ENCODE peak calls at places on chromosome 12, in four cellular contexts. H is H1, N is ovary, Y is dorsolateral prefrontal cortex. T is an unnamed sample.

GRCh38 chr12:123512838-123513665 is 20.5 kb downstream of the RILPL1 start:
- DNase-seq in N (no peak), Y (no peak), H (no peak), T (peak)

GRCh38 chr12:6345319-6346071 is 3.6 kb upstream of the TNFRSF1A start:
- DNase-seq in N (no peak), Y (no peak), H (no peak), T (peak)

GRCh38 chr12:131018221-131018620 is 64.5 kb downstream of the ADGRD1 start:
- DNase-seq in N (no peak), Y (no peak), H (no peak), T (no peak)

GRCh38 chr12:90216815-90217214 is 508.2 kb upstream of the ATP2B1 start:
- DNase-seq in Y (no peak), N (no peak), H (no peak), T (no peak)

GRCh38 chr12:103809154-103809553 is 31.9 kb downstream of the NT5DC3 start:
- DNase-seq in N (no peak), H (no peak), Y (no peak), T (no peak)

GRCh38 chr12:76455582-76456345 is 103.8 kb downstream of the OSBPL8 start:
- DNase-seq in Y (no peak), H (no peak), N (no peak), T (peak)

GRCh38 chr12:116415408-116416108 is 138.1 kb upstream of the MED13L start:
- DNase-seq in Y (no peak), N (no peak), H (no peak), T (no peak)

GRCh38 chr12:96719671-96720362 is 187.2 kb upstream of the NEDD1 start:
- DNase-seq in Y (no peak), N (no peak), H (no peak), T (peak)

GRCh38 chr12:1810201-1810930 is 10.0 kb upstream of the LRTM2 start:
- DNase-seq in H (no peak), Y (no peak), N (no peak), T (no peak)

GRCh38 chr12:123899368-123899767 is 73.3 kb downstream of the CCDC92 start:
- DNase-seq in H (no peak), Y (no peak), N (no peak), T (no peak)

GRCh38 chr12:48988030-48988649 is 10.0 kb downstream of the WNT1 start:
- DNase-seq in N (peak), H (no peak), Y (no peak), T (peak)

GRCh38 chr12:81683881-81684280 is 75.3 kb downstream of the PPFIA2 start:
- DNase-seq in H (no peak), N (no peak), Y (no peak), T (no peak)

GRCh38 chr12:62931481-62931880 is 3.5 kb downstream of the PPM1H start:
- DNase-seq in H (no peak), Y (no peak), N (no peak), T (no peak)

GRCh38 chr12:43776498-43776897 is 17.7 kb downstream of the IRAK4 start:
- DNase-seq in H (no peak), N (no peak), Y (no peak), T (peak)

GRCh38 chr12:119308743-119309456 is 25.6 kb upstream of the CCDC60 start:
- DNase-seq in H (no peak), N (no peak), Y (no peak), T (no peak)

GRCh38 chr12:72465940-72466630 is 193.9 kb downstream of the TRHDE start:
- DNase-seq in Y (no peak), H (no peak), N (no peak), T (no peak)

GRCh38 chr12:96063046-96063445 is 27.7 kb upstream of the LTA4H start:
- DNase-seq in Y (no peak), N (no peak), H (no peak), T (peak)

GRCh38 chr12:57455374-57456144 is 452 bp downstream of the INHBE start:
- DNase-seq in N (no peak), Y (no peak), H (no peak), T (no peak)

GRCh38 chr12:124006582-124007170 is 33.7 kb downstream of the ZNF664 start:
- DNase-seq in H (no peak), N (no peak), Y (no peak), T (no peak)

GRCh38 chr12:62078020-62078419 is 182.2 kb upstream of the USP15 start:
- DNase-seq in H (no peak), N (no peak), Y (no peak), T (no peak)

GRCh38 chr12:129550353-129550752 is 353.5 kb downstream of the TMEM132D start:
- DNase-seq in N (no peak), H (no peak), Y (no peak), T (no peak)

GRCh38 chr12:110641512-110641911 is 27.6 kb downstream of the TCTN1 start:
- DNase-seq in H (no peak), N (peak), Y (no peak), T (no peak)

GRCh38 chr12:124396544-124397398 is 101.9 kb downstream of the RFLNA start:
- DNase-seq in N (no peak), Y (no peak), H (no peak), T (no peak)

GRCh38 chr12:47534695-47535094 is 171.1 kb downstream of the RPAP3 start:
- DNase-seq in Y (no peak), H (no peak), N (no peak), T (peak)

GRCh38 chr12:124422142-124422569 is 127.3 kb downstream of the RFLNA start:
- DNase-seq in N (no peak), Y (no peak), H (no peak), T (peak)

GRCh38 chr12:76586764-76587395 is 27.3 kb upstream of the OSBPL8 start:
- DNase-seq in N (no peak), Y (no peak), H (no peak), T (peak)

GRCh38 chr12:27523305-27523641 is 733 bp upstream of the PPFIBP1 start:
- DNase-seq in N (no peak), H (no peak), Y (no peak), T (no peak)

GRCh38 chr12:94997061-94997460 is 6.4 kb downstream of the NDUFA12 start:
- DNase-seq in H (no peak), N (no peak), Y (no peak), T (no peak)

GRCh38 chr12:104576980-104577925 is 120.5 kb downstream of the CHST11 start:
- DNase-seq in N (no peak), Y (no peak), H (no peak), T (no peak)

GRCh38 chr12:108495054-108495453 is 20.0 kb upstream of the FICD start:
- DNase-seq in Y (no peak), N (no peak), H (no peak), T (peak)

GRCh38 chr12:64633940-64634337 is 23.6 kb downstream of the RASSF3 start:
- DNase-seq in Y (no peak), H (no peak), N (no peak), T (peak)

GRCh38 chr12:96401061-96401871 is 1.0 kb upstream of the CDK17 start:
- DNase-seq in H (no peak), N (peak), Y (no peak), T (peak)

GRCh38 chr12:100229036-100229635 is 28.5 kb downstream of the ACTR6 start:
- DNase-seq in N (no peak), H (no peak), Y (no peak), T (peak)

GRCh38 chr12:100234166-100234565 is 32.7 kb downstream of the DEPDC4 start:
- DNase-seq in Y (no peak), H (no peak), N (no peak), T (peak)

GRCh38 chr12:100225491-100225890 is 24.9 kb downstream of the ACTR6 start:
- DNase-seq in N (no peak), H (no peak), Y (no peak), T (peak)

GRCh38 chr12:100234591-100235304 is 32.1 kb downstream of the DEPDC4 start:
- DNase-seq in Y (no peak), N (no peak), H (no peak), T (peak)

DNA sequence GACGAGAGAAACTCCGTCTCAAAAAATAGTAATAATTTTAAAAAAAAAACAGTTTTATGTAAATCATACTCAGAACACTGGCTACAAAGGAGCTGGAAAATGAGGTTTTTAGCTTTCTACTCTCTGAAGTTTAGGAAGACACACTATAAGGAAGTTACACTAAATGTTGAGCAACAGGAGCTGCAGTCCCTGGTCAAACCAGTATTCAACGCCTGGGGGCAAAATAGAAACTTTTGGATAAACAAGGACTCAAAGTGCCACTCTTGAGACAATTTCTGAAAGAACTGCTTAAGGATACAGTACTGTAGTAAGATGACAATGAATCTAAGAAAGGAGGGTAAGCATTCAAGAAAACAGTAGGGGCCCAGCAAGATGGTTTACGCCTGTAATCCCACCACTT is 29.3 kb downstream of the ACTR6 start:
- DNase-seq in N (no peak), Y (no peak), H (no peak), T (peak)
- TF ChIP-seq CTCF in N (no peak), Y (no peak), H (no peak), T (no peak)

GRCh38 chr12:15154108-15154507 is 67.1 kb downstream of the RERG start:
- DNase-seq in Y (no peak), N (no peak), H (no peak), T (no peak)

GRCh38 chr12:15155271-15155670 is 65.9 kb downstream of the RERG start:
- DNase-seq in H (no peak), Y (no peak), N (no peak), T (peak)

GRCh38 chr12:15152864-15153263 is 68.4 kb downstream of the RERG start:
- DNase-seq in Y (no peak), N (no peak), H (no peak), T (peak)

GRCh38 chr12:15151141-15152091 is 69.8 kb downstream of the RERG start:
- DNase-seq in Y (no peak), N (no peak), H (no peak), T (peak)

DNA sequence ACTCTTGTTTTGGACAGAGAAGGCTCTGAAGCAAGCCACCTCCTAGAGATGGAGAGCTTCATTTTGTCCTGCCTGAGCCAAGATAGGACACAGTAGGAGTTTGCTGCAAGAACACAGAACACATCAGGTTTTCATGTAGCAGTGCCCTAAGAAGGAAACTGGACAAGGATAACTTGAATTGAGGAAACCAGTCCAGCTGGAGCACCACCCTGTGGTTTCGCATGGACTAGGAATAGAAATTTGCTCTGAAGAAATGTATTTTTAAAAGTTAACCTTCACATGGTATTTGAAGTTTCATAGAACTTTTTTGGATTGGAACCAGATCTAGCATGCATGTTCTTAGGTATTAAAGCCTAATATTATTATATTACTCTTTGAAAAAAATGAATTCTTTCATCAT is 68.8 kb downstream of the RERG start:
- DNase-seq in H (no peak), N (no peak), Y (no peak), T (peak)
- TF ChIP-seq CTCF in H (no peak), N (no peak), Y (peak), T (peak)

GRCh38 chr12:112097641-112098040 is 10.9 kb downstream of the NAA25 start:
- DNase-seq in Y (no peak), N (no peak), H (no peak), T (peak)

GRCh38 chr12:112102127-112102526 is 6.5 kb downstream of the NAA25 start:
- DNase-seq in Y (no peak), H (no peak), N (no peak), T (no peak)

GRCh38 chr12:112096070-112096469 is 12.5 kb downstream of the NAA25 start:
- DNase-seq in H (no peak), Y (no peak), N (no peak), T (no peak)

GRCh38 chr12:112091563-112091962 is 17.0 kb downstream of the NAA25 start:
- DNase-seq in H (no peak), Y (no peak), N (no peak), T (no peak)

DNA sequence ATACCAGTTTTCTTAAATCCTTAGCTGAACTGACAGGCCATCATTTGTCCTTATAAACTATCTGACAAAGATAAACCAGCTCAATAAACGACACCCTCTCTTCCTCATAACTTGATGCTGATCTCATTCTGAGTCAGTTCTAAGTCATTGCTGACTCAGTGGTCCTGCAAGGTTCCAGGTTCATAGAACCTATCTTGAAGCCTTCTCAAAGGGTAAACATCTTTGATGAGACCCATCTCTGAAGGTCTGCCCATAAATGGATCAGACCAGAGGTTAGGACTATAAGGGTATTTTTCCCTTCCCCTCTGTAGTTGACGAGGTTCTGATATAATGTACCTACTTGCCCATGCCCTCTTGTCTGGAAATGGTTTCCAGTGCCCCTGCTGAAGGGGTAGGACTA is 11.9 kb downstream of the NAA25 start:
- DNase-seq in N (no peak), Y (no peak), H (no peak), T (peak)
- TF ChIP-seq CTCF in N (no peak), Y (no peak), H (no peak), T (no peak)

GRCh38 chr12:3837049-3837448 is 36.1 kb downstream of the PARP11 start:
- DNase-seq in N (no peak), H (no peak), Y (no peak), T (no peak)
- TF ChIP-seq CTCF in N (no peak), H (peak), Y (no peak), T (peak)

GRCh38 chr12:53061404-53062010 is 11.6 kb downstream of the TNS2 start:
- DNase-seq in N (peak), H (no peak), Y (peak), T (no peak)
- TF ChIP-seq CTCF in N (no peak), H (peak), Y (no peak), T (peak)

GRCh38 chr12:52305921-52306705 is 14.8 kb upstream of the KRT81 start:
- DNase-seq in N (no peak), H (no peak), Y (no peak), T (no peak)
- TF ChIP-seq CTCF in N (no peak), H (no peak), Y (no peak), T (peak)

GRCh38 chr12:10279937-10280336 is 27.7 kb upstream of the KLRD1 start:
- DNase-seq in Y (no peak), H (no peak), N (no peak), T (no peak)
- TF ChIP-seq CTCF in Y (no peak), H (no peak), N (no peak), T (no peak)

GRCh38 chr12:52667509-52667908 is 12.7 kb downstream of the KRT1 start:
- DNase-seq in H (no peak), Y (no peak), N (no peak), T (no peak)
- TF ChIP-seq CTCF in H (peak), Y (no peak), N (no peak), T (peak)

T was measured in epithelial cell of esophagus.